ENCODE peak calls at places on chromosome 15, in four cellular contexts. One of them, this sample, is unnamed.

GRCh38 chr15:62856466-62857246 is 185.9 kb upstream of the TPM1 start:
- DNase-seq in activated naive CD8-positive, alpha-beta T cell treated with anti-CD3 and anti-CD28 coated beads, Interleukin-2, amount 50 U/mL, for 24 hours: no peak
- DNase-seq in CD8-positive, alpha-beta memory T cell: no peak
- DNase-seq in aorta: no peak
- DNase-seq in this sample: no peak

GRCh38 chr15:64893481-64894394 is 18.0 kb upstream of the ANKDD1A start:
- DNase-seq in activated naive CD8-positive, alpha-beta T cell treated with anti-CD3 and anti-CD28 coated beads, Interleukin-2, amount 50 U/mL, for 24 hours: peak; percentile 97
- DNase-seq in CD8-positive, alpha-beta memory T cell: peak; percentile 92
- DNase-seq in aorta: peak; percentile 96
- DNase-seq in this sample: peak; percentile 93

GRCh38 chr15:41971089-41971892 is 1.1 kb downstream of the EHD4 start:
- DNase-seq in activated naive CD8-positive, alpha-beta T cell treated with anti-CD3 and anti-CD28 coated beads, Interleukin-2, amount 50 U/mL, for 24 hours: peak; percentile 76
- DNase-seq in CD8-positive, alpha-beta memory T cell: peak; percentile 76
- DNase-seq in aorta: peak; percentile 80
- DNase-seq in this sample: peak; percentile 74

GRCh38 chr15:68300115-68300940 is 22.8 kb downstream of the FEM1B start:
- DNase-seq in activated naive CD8-positive, alpha-beta T cell treated with anti-CD3 and anti-CD28 coated beads, Interleukin-2, amount 50 U/mL, for 24 hours: no peak
- DNase-seq in CD8-positive, alpha-beta memory T cell: no peak
- DNase-seq in aorta: no peak
- DNase-seq in this sample: no peak

GRCh38 chr15:31283046-31283445 is 43.6 kb upstream of the KLF13 start:
- DNase-seq in activated naive CD8-positive, alpha-beta T cell treated with anti-CD3 and anti-CD28 coated beads, Interleukin-2, amount 50 U/mL, for 24 hours: no peak
- DNase-seq in CD8-positive, alpha-beta memory T cell: no peak
- DNase-seq in aorta: no peak
- DNase-seq in this sample: no peak

GRCh38 chr15:79434361-79434760 is 2.2 kb downstream of the MINAR1 start:
- DNase-seq in activated naive CD8-positive, alpha-beta T cell treated with anti-CD3 and anti-CD28 coated beads, Interleukin-2, amount 50 U/mL, for 24 hours: no peak
- DNase-seq in CD8-positive, alpha-beta memory T cell: no peak
- DNase-seq in aorta: no peak
- DNase-seq in this sample: no peak

GRCh38 chr15:29133791-29134190 is 135.8 kb downstream of the NSMCE3 start:
- DNase-seq in activated naive CD8-positive, alpha-beta T cell treated with anti-CD3 and anti-CD28 coated beads, Interleukin-2, amount 50 U/mL, for 24 hours: no peak
- DNase-seq in CD8-positive, alpha-beta memory T cell: no peak
- DNase-seq in aorta: no peak
- DNase-seq in this sample: no peak

GRCh38 chr15:88912500-88912921 is 668 bp downstream of the MFGE8 start:
- DNase-seq in activated naive CD8-positive, alpha-beta T cell treated with anti-CD3 and anti-CD28 coated beads, Interleukin-2, amount 50 U/mL, for 24 hours: no peak
- DNase-seq in CD8-positive, alpha-beta memory T cell: no peak
- DNase-seq in aorta: peak; percentile 60
- DNase-seq in this sample: peak; percentile 68

GRCh38 chr15:69873807-69874206 is 223.9 kb downstream of the TLE3 start:
- DNase-seq in activated naive CD8-positive, alpha-beta T cell treated with anti-CD3 and anti-CD28 coated beads, Interleukin-2, amount 50 U/mL, for 24 hours: no peak
- DNase-seq in CD8-positive, alpha-beta memory T cell: no peak
- DNase-seq in aorta: no peak
- DNase-seq in this sample: no peak